ENCODE peak calls at places on chromosomes 5 and 9, in four cellular contexts. X is HepG2, Y is K562, I is WTC11. J is an unnamed sample.

GRCh38 chr5:40406426-40407211 is 273.1 kb upstream of the PTGER4 start:
- DNase-seq in Y (no peak), I (no peak), X (peak), J (no peak)

GRCh38 chr9:83574482-83574881 is 36.3 kb upstream of the FRMD3 start:
- DNase-seq in X (no peak), I (no peak), Y (no peak), J (no peak)

GRCh38 chr5:102823441-102823874 is 68.4 kb downstream of the PAM start:
- DNase-seq in X (no peak), I (no peak), Y (no peak), J (no peak)

GRCh38 chr5:17304282-17304681 is 86.9 kb downstream of the BASP1 start:
- DNase-seq in I (no peak), X (no peak), Y (no peak), J (no peak)

GRCh38 chr5:100826133-100826532 is 76.9 kb downstream of the ST8SIA4 start:
- DNase-seq in X (no peak), I (no peak), Y (no peak), J (no peak)

GRCh38 chr5:95778713-95779426 is 43.7 kb downstream of the GLRX start:
- DNase-seq in I (no peak), X (no peak), Y (no peak), J (no peak)

GRCh38 chr5:4651811-4652565 is 488.1 kb upstream of the ADAMTS16 start:
- DNase-seq in I (no peak), Y (no peak), X (no peak), J (no peak)

GRCh38 chr9:82939451-82939850 is 123.5 kb downstream of the RASEF start:
- DNase-seq in I (no peak), Y (no peak), X (no peak), J (no peak)

GRCh38 chr5:62588668-62589067 is 10.0 kb downstream of the LRRC70 start:
- DNase-seq in Y (no peak), X (peak), I (no peak), J (no peak)

GRCh38 chr5:158880514-158881001 is 219.2 kb downstream of the EBF1 start:
- DNase-seq in I (no peak), X (no peak), Y (no peak), J (no peak)

GRCh38 chr5:118022062-118022461 is 966.3 kb downstream of the DTWD2 start:
- DNase-seq in I (no peak), Y (no peak), X (no peak), J (no peak)

GRCh38 chr9:101504188-101504587 is 29.5 kb upstream of the RNF20 start:
- DNase-seq in Y (no peak), I (no peak), X (no peak), J (no peak)

GRCh38 chr9:109417054-109417453 is 81.1 kb downstream of the PTPN3 start:
- DNase-seq in X (no peak), Y (no peak), I (no peak), J (no peak)

GRCh38 chr5:91114658-91115057 is 268.5 kb downstream of the ARRDC3 start:
- DNase-seq in Y (no peak), I (no peak), X (no peak), J (no peak)

GRCh38 chr5:135591277-135591676 is 12.5 kb upstream of the CXCL14 start:
- DNase-seq in Y (no peak), I (no peak), X (no peak), J (no peak)

GRCh38 chr5:15794117-15794985 is 294.4 kb downstream of the FBXL7 start:
- DNase-seq in Y (no peak), X (no peak), I (no peak), J (no peak)

GRCh38 chr5:39452846-39453245 is 28.1 kb upstream of the DAB2 start:
- DNase-seq in Y (no peak), I (no peak), X (no peak), J (no peak)

GRCh38 chr5:44538831-44539539 is 149.8 kb upstream of the FGF10 start:
- DNase-seq in I (no peak), Y (no peak), X (no peak), J (no peak)

GRCh38 chr9:129888085-129888808 is 53.0 kb downstream of the USP20 start:
- DNase-seq in X (no peak), I (no peak), Y (peak), J (no peak)

GRCh38 chr5:160961761-160962160 is 109.8 kb upstream of the ATP10B start:
- DNase-seq in Y (no peak), X (no peak), I (no peak), J (no peak)

GRCh38 chr5:129904102-129904666 is at the start of gene CHSY3:
- DNase-seq in X (peak), I (peak), Y (peak), J (peak)

GRCh38 chr5:166803058-166803457 is 1488.4 kb upstream of the WWC1 start:
- DNase-seq in I (no peak), X (no peak), Y (no peak), J (no peak)

GRCh38 chr5:168151041-168151440 is 140.4 kb upstream of the WWC1 start:
- DNase-seq in I (no peak), X (no peak), Y (no peak), J (no peak)

GRCh38 chr5:51995773-51996306 is 612.6 kb downstream of the ISL1 start:
- DNase-seq in X (no peak), I (no peak), Y (no peak), J (no peak)

GRCh38 chr5:176704817-176705216 is 57.5 kb downstream of the TSPAN17 start:
- DNase-seq in Y (no peak), I (no peak), X (no peak), J (no peak)

GRCh38 chr9:132833451-132834130 is 44.5 kb downstream of the AK8 start:
- DNase-seq in X (no peak), Y (no peak), I (no peak), J (no peak)

GRCh38 chr9:76459691-76460635 is 981 bp downstream of the GCNT1 start:
- DNase-seq in X (peak), I (peak), Y (peak), J (peak)

GRCh38 chr9:123248630-123249029 is 19.8 kb downstream of the STRBP start:
- DNase-seq in Y (no peak), X (no peak), I (no peak), J (no peak)

GRCh38 chr5:72109625-72110024 is 2.4 kb downstream of the MAP1B start:
- DNase-seq in X (no peak), Y (peak), I (no peak), J (no peak)

GRCh38 chr9:131677051-131677444 is 62.8 kb downstream of the RAPGEF1 start:
- DNase-seq in X (no peak), I (no peak), Y (no peak), J (no peak)

GRCh38 chr9:116471093-116471906 is 215.8 kb upstream of the TRIM32 start:
- DNase-seq in X (no peak), Y (peak), I (peak), J (peak)

GRCh38 chr9:74770508-74771261 is 117.0 kb downstream of the TRPM6 start:
- DNase-seq in I (peak), X (peak), Y (peak), J (peak)

GRCh38 chr5:142769793-142770649 is at the start of gene ARHGAP26:
- DNase-seq in I (peak), X (peak), Y (peak), J (peak)

GRCh38 chr5:141208478-141208877 is at the start of gene PCDHB12:
- DNase-seq in Y (peak), X (peak), I (peak), J (peak)

GRCh38 chr9:35945341-35946018 is 12.5 kb downstream of the OR2S2 start:
- DNase-seq in X (peak), I (peak), Y (peak), J (peak)

GRCh38 chr9:77455312-77455927 is 192.7 kb downstream of the GNA14 start:
- DNase-seq in I (peak), Y (peak), X (peak), J (peak)

GRCh38 chr9:129886226-129887174 is 51.2 kb downstream of the USP20 start:
- DNase-seq in I (no peak), X (no peak), Y (peak), J (no peak)

GRCh38 chr5:115096034-115096769 is 73.5 kb downstream of the TRIM36 start:
- DNase-seq in Y (peak), X (no peak), I (no peak), J (no peak)

GRCh38 chr5:38447786-38448185 is 108.7 kb downstream of the LIFR start:
- DNase-seq in X (no peak), I (no peak), Y (no peak), J (no peak)
- TF ChIP-seq ELF4 in X (no peak), I (no peak), Y (no peak), J (no peak)

GRCh38 chr5:179816401-179817070 is 4.2 kb upstream of the SQSTM1 start:
- DNase-seq in Y (no peak), I (peak), X (no peak), J (no peak)

GRCh38 chr5:179815491-179816249 is 5.0 kb upstream of the SQSTM1 start:
- DNase-seq in Y (no peak), I (no peak), X (no peak), J (no peak)

GRCh38 chr5:179818746-179819295 is 1.9 kb upstream of the SQSTM1 start:
- DNase-seq in X (peak), I (peak), Y (peak), J (peak)

GRCh38 chr5:179819296-179820126 is 1.2 kb upstream of the SQSTM1 start:
- DNase-seq in X (peak), Y (peak), I (peak), J (peak)

GRCh38 chr5:179817071-179817840 is 3.4 kb upstream of the SQSTM1 start:
- DNase-seq in X (no peak), Y (no peak), I (peak), J (no peak)
- TF ChIP-seq ELF4 in X (no peak), Y (no peak), I (no peak), J (no peak)

DNA sequence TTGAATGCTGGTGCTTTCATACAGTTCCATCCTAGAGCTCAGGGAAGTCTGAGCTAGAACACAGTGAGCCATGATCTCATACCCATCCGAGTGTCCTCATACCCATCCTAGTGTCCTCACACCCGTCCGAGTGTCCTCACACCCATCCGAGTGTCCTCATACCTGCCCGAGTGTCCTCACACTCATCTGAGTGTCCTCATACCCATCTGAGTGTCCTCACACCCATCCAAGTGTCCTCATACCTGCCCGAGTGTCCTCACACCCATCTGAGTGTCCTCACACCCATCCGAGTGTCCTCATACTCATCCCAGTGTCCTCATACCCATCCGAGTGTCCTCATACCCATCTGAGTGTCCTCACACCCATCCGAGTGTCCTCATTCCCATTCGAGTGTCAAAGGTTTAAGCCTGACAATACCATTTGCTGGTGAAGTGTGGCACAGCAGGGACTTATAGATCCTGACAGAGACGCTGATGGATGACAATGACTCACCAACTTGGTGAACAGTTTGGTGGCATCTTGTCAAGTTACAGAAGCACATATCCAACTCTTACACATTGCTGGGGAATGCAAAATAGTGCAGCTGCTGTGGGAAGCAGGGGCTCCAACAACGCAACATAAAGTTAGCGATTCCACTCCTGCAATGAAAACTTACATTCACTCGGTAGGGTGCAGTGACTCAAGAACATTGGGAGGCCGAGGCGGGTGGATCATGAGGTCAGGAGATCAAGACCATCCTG is 77.0 kb upstream of the COL5A1 start:
- DNase-seq in Y (no peak), X (no peak), I (no peak), J (no peak)
- TF ChIP-seq ELF4 in Y (no peak), X (no peak), I (no peak), J (no peak)

GRCh38 chr9:72614057-72614456 is 92.6 kb downstream of the TMC1 start:
- DNase-seq in Y (no peak), I (no peak), X (no peak), J (no peak)
- TF ChIP-seq ELF4 in Y (no peak), I (no peak), X (no peak), J (no peak)